ENCODE peak calls at places on chromosome 14, in five cellular contexts. K, E, O, C and X are unnamed samples.

GRCh38 chr14:93375673-93376156 is 28.7 kb downstream of the COX8C start:
- DNase-seq in C (no peak), K (peak), E (no peak), O (no peak), X (peak)

GRCh38 chr14:76312821-76313220 is 63.1 kb upstream of the ESRRB start:
- DNase-seq in O (no peak), E (no peak), C (no peak), K (no peak), X (no peak)

GRCh38 chr14:68260121-68260520 is 440.5 kb downstream of the RAD51B start:
- DNase-seq in O (no peak), K (no peak), C (no peak), E (no peak), X (no peak)

GRCh38 chr14:83120187-83120586 is 1586.5 kb upstream of the SEL1L start:
- DNase-seq in C (peak), K (no peak), O (no peak), E (no peak), X (no peak)

GRCh38 chr14:76876076-76876475 is 49.9 kb downstream of the LRRC74A start:
- DNase-seq in E (peak), K (peak), C (peak), O (peak), X (peak)

GRCh38 chr14:80425686-80426085 is 214.4 kb upstream of the DIO2 start:
- DNase-seq in C (peak), E (no peak), O (peak), K (no peak), X (no peak)

GRCh38 chr14:85907536-85907935 is 377.6 kb downstream of the FLRT2 start:
- DNase-seq in K (no peak), O (no peak), C (no peak), E (no peak), X (no peak)

GRCh38 chr14:61154606-61155005 is 126.5 kb downstream of the TMEM30B start:
- DNase-seq in K (no peak), E (no peak), O (peak), C (peak), X (no peak)

GRCh38 chr14:105617201-105617777 is 90.9 kb downstream of the TMEM121 start:
- DNase-seq in K (no peak), C (no peak), O (no peak), E (no peak), X (no peak)

GRCh38 chr14:80087411-80087810 is 123.9 kb downstream of the DIO2 start:
- DNase-seq in C (no peak), K (no peak), E (no peak), O (no peak), X (no peak)

GRCh38 chr14:72573725-72574426 is 320.0 kb downstream of the DPF3 start:
- DNase-seq in E (no peak), K (no peak), C (no peak), O (no peak), X (no peak)

GRCh38 chr14:72921396-72921795 is 4.9 kb upstream of the DCAF4 start:
- DNase-seq in C (peak), O (peak), E (no peak), K (no peak), X (no peak)

GRCh38 chr14:88354358-88354757 is 31.1 kb upstream of the SPATA7 start:
- DNase-seq in K (no peak), E (no peak), C (no peak), O (no peak), X (no peak)

GRCh38 chr14:42424501-42424900 is 817.8 kb downstream of the LRFN5 start:
- DNase-seq in O (peak), K (no peak), E (no peak), C (peak), X (no peak)

GRCh38 chr14:101006008-101006407 is 102.5 kb upstream of the RTL1 start:
- DNase-seq in K (no peak), C (no peak), E (peak), O (no peak), X (no peak)

GRCh38 chr14:68384881-68385280 is 408.0 kb downstream of the ZFP36L1 start:
- DNase-seq in E (no peak), C (no peak), K (no peak), O (no peak), X (no peak)

GRCh38 chr14:102421366-102422057 is 58.8 kb downstream of the TECPR2 start:
- DNase-seq in O (no peak), K (no peak), E (no peak), C (no peak), X (no peak)

GRCh38 chr14:90726656-90727055 is 89.6 kb downstream of the TTC7B start:
- DNase-seq in O (peak), K (peak), C (peak), E (peak), X (no peak)

GRCh38 chr14:49893309-49894213 is 679 bp downstream of the ARF6 start:
- DNase-seq in K (peak), O (peak), C (no peak), E (peak), X (peak)

GRCh38 chr14:99727096-99727870 is 43.2 kb downstream of the CYP46A1 start:
- DNase-seq in E (no peak), O (no peak), K (no peak), C (no peak), X (no peak)

GRCh38 chr14:52802597-52802996 is 11.2 kb upstream of the GNPNAT1 start:
- DNase-seq in O (peak), E (no peak), K (no peak), C (peak), X (no peak)

GRCh38 chr14:87975636-87976035 is 17.3 kb downstream of the GALC start:
- DNase-seq in E (no peak), C (peak), O (peak), K (no peak), X (no peak)

GRCh38 chr14:33768458-33768830 is 182.4 kb downstream of the EGLN3 start:
- DNase-seq in K (no peak), E (no peak), O (no peak), C (no peak), X (no peak)

GRCh38 chr14:36604757-36605505 is 22.5 kb upstream of the NKX2-8 start:
- DNase-seq in O (peak), K (peak), E (no peak), C (peak), X (peak)

GRCh38 chr14:69997849-69998248 is 118.6 kb downstream of the SMOC1 start:
- DNase-seq in K (no peak), E (no peak), C (peak), O (peak), X (no peak)

GRCh38 chr14:89349196-89350008 is 67.6 kb downstream of the FOXN3 start:
- DNase-seq in K (peak), C (no peak), O (peak), E (peak), X (no peak)

GRCh38 chr14:92702441-92702918 is 45.9 kb downstream of the LGMN start:
- DNase-seq in E (no peak), C (no peak), K (no peak), O (no peak), X (no peak)

GRCh38 chr14:92967346-92967926 is 44.5 kb downstream of the CHGA start:
- DNase-seq in K (no peak), E (no peak), C (peak), O (peak), X (no peak)

GRCh38 chr14:20668969-20669368 is 15.4 kb upstream of the RNASE4 start:
- DNase-seq in K (no peak), C (no peak), O (no peak), E (no peak), X (no peak)

GRCh38 chr14:92507174-92507768 is 6.3 kb upstream of the RIN3 start:
- DNase-seq in C (no peak), E (no peak), K (peak), O (no peak), X (no peak)

GRCh38 chr14:104515811-104516780 is 63.5 kb upstream of the C14orf180 start:
- DNase-seq in O (no peak), K (no peak), E (no peak), C (no peak), X (no peak)

GRCh38 chr14:93105362-93105761 is 10.4 kb downstream of the ITPK1 start:
- DNase-seq in C (peak), K (peak), O (peak), E (no peak), X (no peak)

GRCh38 chr14:104864267-104865068 is 600 bp upstream of the CEP170B start:
- DNase-seq in C (no peak), O (no peak), E (peak), K (peak), X (no peak)

GRCh38 chr14:25039933-25040332 is 10.0 kb downstream of the STXBP6 start:
- DNase-seq in C (no peak), K (no peak), E (no peak), O (no peak), X (no peak)

GRCh38 chr14:25044299-25044698 is 5.6 kb downstream of the STXBP6 start:
- DNase-seq in K (no peak), O (peak), E (no peak), C (no peak), X (no peak)

GRCh38 chr14:25041898-25042297 is 8.0 kb downstream of the STXBP6 start:
- DNase-seq in K (no peak), C (no peak), E (no peak), O (peak), X (no peak)

GRCh38 chr14:25041484-25041883 is 8.5 kb downstream of the STXBP6 start:
- DNase-seq in K (peak), C (no peak), E (no peak), O (peak), X (no peak)

GRCh38 chr14:25042362-25043299 is 7.3 kb downstream of the STXBP6 start:
- DNase-seq in K (peak), O (peak), C (peak), E (no peak), X (no peak)
- TF ChIP-seq CTCF in K (peak), O (peak), C (peak), E (peak), X (no peak)

GRCh38 chr14:32345311-32345771 is 16.2 kb downstream of the AKAP6 start:
- DNase-seq in K (peak), C (peak), O (peak), E (no peak), X (no peak)
- TF ChIP-seq CTCF in K (no peak), C (no peak), O (peak), E (no peak), X (no peak)

DNA sequence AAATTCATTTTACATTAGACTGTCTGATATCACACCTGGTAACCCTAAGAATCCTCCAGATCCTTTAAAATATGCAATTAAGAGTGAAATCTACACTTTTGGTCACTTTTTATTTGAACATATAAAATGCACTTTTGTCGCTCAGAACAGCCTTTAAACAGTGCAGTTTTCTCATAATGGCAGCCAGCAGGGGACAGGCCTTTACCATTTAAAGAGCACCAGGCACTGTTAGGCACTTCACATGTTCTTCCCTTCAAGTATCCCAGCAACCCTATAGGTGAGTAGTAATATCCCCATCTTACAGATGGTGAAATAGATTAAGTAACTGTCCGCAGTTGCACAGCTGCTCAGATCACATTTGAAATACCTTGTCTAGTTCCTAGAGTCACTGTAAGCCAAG is 11.3 kb upstream of the SAMD4A start:
- DNase-seq in K (no peak), E (no peak), O (no peak), C (no peak), X (no peak)
- TF ChIP-seq CTCF in K (no peak), E (no peak), O (peak), C (peak), X (no peak)

GRCh38 chr14:24481622-24482324 is 26.3 kb downstream of the CMA1 start:
- DNase-seq in E (no peak), O (no peak), K (peak), C (peak), X (peak)
- TF ChIP-seq CTCF in E (no peak), O (peak), K (peak), C (peak), X (peak)

DNA sequence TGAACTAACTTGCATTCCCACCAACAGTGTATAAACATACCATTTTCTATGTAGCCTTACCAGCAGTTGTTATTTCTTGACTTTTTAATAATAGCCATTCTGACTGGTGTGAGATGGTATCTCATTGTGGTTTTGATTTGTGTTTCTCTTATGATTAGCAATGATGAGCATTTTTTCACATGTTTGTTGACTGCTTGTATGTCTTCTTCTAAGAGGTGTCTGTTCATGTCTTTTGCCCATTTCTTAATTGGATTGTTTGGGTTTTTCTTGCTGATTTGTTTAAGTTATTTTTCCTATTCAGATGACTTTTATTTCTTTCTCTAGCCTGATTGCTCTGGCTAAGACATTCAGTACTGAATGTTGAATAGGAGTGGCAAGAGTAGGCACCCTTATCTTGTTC is 230.3 kb downstream of the DAD1 start:
- DNase-seq in K (no peak), E (no peak), C (no peak), O (no peak), X (no peak)
- TF ChIP-seq CTCF in K (no peak), E (no peak), C (no peak), O (no peak), X (no peak)

DNA sequence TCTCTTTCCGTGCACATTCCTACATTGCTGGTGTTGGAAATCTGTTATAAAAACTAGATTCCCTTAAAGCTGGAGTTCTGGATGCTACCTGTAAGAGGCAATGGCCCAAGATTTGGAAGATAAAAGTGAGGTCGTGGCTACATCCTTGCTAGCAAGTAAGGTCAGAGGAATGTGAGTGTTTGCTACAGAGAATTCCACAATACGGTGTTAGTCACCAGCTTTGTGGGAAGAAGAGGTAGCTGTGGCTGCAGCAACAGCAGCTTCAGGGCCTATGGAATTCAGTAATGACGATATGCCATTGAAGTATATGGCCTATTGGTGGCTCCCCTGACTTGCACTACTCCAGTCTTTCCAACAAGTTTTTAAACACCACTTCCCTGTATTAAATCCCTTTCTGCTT is 227.7 kb upstream of the TMEM260 start:
- DNase-seq in E (no peak), K (no peak), C (peak), O (peak), X (no peak)
- TF ChIP-seq CTCF in E (no peak), K (no peak), C (peak), O (no peak), X (no peak)

DNA sequence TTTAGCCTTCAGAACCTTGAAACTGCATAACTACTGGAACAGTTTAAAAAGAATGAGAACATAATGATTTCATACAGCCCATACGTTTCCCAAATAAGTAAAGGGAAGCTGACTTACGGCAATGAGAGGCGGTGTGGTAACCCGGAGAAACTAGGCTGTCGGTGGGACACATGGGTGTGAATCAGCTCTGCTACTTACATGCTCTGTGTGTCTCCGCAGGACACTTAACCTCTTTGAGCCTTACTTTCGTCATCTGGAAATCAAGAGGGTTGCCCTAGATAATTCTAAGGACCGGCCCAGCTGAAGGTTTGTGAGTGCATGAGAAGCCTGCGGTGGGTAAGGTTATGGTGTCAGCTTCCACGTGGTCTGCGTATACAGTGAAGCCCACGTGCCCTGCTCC is 49.3 kb upstream of the PLEKHG3 start:
- DNase-seq in E (no peak), O (peak), K (no peak), C (no peak), X (no peak)
- TF ChIP-seq CTCF in E (no peak), O (no peak), K (no peak), C (no peak), X (no peak)

GRCh38 chr14:96660135-96660534 is 137.0 kb upstream of the VRK1 start:
- DNase-seq in K (no peak), O (no peak), C (no peak), E (no peak), X (no peak)
- TF ChIP-seq CTCF in K (no peak), O (no peak), C (no peak), E (no peak), X (no peak)